ENCODE peak calls at places on chromosome 3, in eight cellular contexts. M is neural progenitor cell, R is lower lobe of right lung, P is GM12878, T is mucosa of descending colon, L is heart left ventricle, J is body of pancreas, H is aorta. U is an unnamed sample. For H3K9me3, the result is how much of the 10 kb centered on the place peaks cover.

GRCh38 chr3:79846148-79846933 is 78.5 kb upstream of the ROBO1 start:
- DNase-seq in T (no peak), L (no peak), P (no peak), R (no peak), H (no peak), M (peak), J (no peak), U (no peak)

GRCh38 chr3:58529516-58530353 is 7.3 kb downstream of the ACOX2 start:
- DNase-seq in R (no peak), T (peak), L (no peak), M (peak), P (no peak), H (no peak), J (no peak), U (no peak)

GRCh38 chr3:57597973-57598351 is 818 bp upstream of the ARF4 start:
- DNase-seq in L (no peak), T (peak), M (no peak), J (peak), R (no peak), H (no peak), P (no peak), U (no peak)

GRCh38 chr3:30597131-30597768 is 9.2 kb upstream of the TGFBR2 start:
- DNase-seq in L (no peak), H (no peak), M (no peak), J (peak), T (no peak), P (no peak), R (no peak), U (peak)

GRCh38 chr3:183878071-183878470 is 6.6 kb downstream of the PARL start:
- DNase-seq in H (peak), J (no peak), L (no peak), T (no peak), R (no peak), M (no peak), P (no peak), U (no peak)

GRCh38 chr3:105315157-105315556 is 51.6 kb upstream of the ALCAM start:
- DNase-seq in M (no peak), J (no peak), P (no peak), H (no peak), R (no peak), L (no peak), T (no peak), U (no peak)

GRCh38 chr3:13798401-13798800 is 81.5 kb downstream of the WNT7A start:
- DNase-seq in J (no peak), H (no peak), T (no peak), L (no peak), R (no peak), M (no peak), P (no peak), U (no peak)

GRCh38 chr3:157572559-157573270 is 69.5 kb upstream of the VEPH1 start:
- DNase-seq in P (no peak), M (peak), L (no peak), H (no peak), J (peak), T (no peak), R (no peak), U (no peak)

GRCh38 chr3:189316296-189317019 is 144.7 kb downstream of the TPRG1 start:
- DNase-seq in J (peak), L (no peak), P (no peak), T (peak), H (no peak), R (no peak), M (no peak), U (peak)

GRCh38 chr3:132629928-132630327 is 29.7 kb downstream of the ACAD11 start:
- DNase-seq in R (no peak), P (no peak), J (no peak), H (no peak), T (no peak), L (no peak), M (no peak), U (peak)

GRCh38 chr3:32401541-32402052 is 9.9 kb downstream of the CMTM7 start:
- DNase-seq in J (peak), M (peak), H (peak), T (peak), L (peak), P (no peak), R (peak), U (peak)

GRCh38 chr3:9452417-9452816 is 55.0 kb downstream of the SETD5 start:
- DNase-seq in J (no peak), T (no peak), P (no peak), R (no peak), L (no peak), H (no peak), M (no peak), U (no peak)

GRCh38 chr3:150436161-150436560 is 28.1 kb downstream of the TSC22D2 start:
- DNase-seq in L (no peak), P (no peak), M (peak), H (no peak), J (no peak), R (no peak), T (no peak), U (no peak)

GRCh38 chr3:127226946-127227842 is 34.3 kb downstream of the PRR23E start:
- DNase-seq in P (no peak), M (peak), R (no peak), H (no peak), L (no peak), J (no peak), T (no peak), U (no peak)

GRCh38 chr3:11434017-11434526 is 161.9 kb downstream of the ATG7 start:
- DNase-seq in P (no peak), R (no peak), J (peak), L (peak), H (peak), M (no peak), T (no peak), U (no peak)

GRCh38 chr3:179100652-179101051 is 29.0 kb upstream of the ZMAT3 start:
- DNase-seq in M (no peak), T (no peak), P (no peak), J (no peak), R (no peak), H (no peak), L (no peak), U (no peak)

DNA sequence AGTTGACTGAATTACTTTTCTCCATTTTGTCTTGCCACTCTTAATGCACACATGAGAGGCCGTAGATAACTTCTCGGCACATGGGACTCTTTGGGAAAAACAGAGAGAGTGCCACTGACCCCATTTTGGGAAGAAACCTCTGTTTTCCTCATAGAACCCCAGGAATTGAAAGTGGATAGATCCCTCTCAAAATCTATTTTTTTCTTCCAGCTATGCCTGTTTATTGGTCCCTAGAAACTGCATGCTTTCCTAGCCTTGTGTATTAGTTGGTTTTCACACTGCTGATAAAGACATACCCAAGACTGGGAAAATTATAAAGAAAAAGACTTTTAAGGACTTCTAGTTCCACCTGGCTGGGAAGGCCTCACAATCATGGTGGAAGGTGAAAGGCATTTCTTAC is 23.7 kb upstream of the TMEM45A start:
- DNase-seq in R (no peak), M (no peak), L (no peak), H (no peak), P (no peak), T (no peak), J (no peak), U (no peak)
- H3K9me3 ChIP-seq in R (under half), M (under half), L (under half), H (under half), P (under half), T (under half), J (under half), U (under half)

GRCh38 chr3:39302178-39302577 is 22.3 kb upstream of the CX3CR1 start:
- DNase-seq in M (no peak), L (no peak), P (no peak), H (no peak), R (no peak), T (no peak), J (no peak), U (no peak)

GRCh38 chr3:39294446-39295183 is 14.8 kb upstream of the CX3CR1 start:
- DNase-seq in L (no peak), M (no peak), T (no peak), R (no peak), P (no peak), J (no peak), H (no peak), U (no peak)

GRCh38 chr3:39296197-39297077 is 16.6 kb upstream of the CX3CR1 start:
- DNase-seq in L (no peak), T (no peak), J (no peak), M (no peak), H (no peak), P (no peak), R (no peak), U (no peak)

GRCh38 chr3:39295184-39295775 is 15.4 kb upstream of the CX3CR1 start:
- DNase-seq in J (no peak), L (no peak), H (no peak), M (no peak), R (no peak), T (no peak), P (peak), U (no peak)

DNA sequence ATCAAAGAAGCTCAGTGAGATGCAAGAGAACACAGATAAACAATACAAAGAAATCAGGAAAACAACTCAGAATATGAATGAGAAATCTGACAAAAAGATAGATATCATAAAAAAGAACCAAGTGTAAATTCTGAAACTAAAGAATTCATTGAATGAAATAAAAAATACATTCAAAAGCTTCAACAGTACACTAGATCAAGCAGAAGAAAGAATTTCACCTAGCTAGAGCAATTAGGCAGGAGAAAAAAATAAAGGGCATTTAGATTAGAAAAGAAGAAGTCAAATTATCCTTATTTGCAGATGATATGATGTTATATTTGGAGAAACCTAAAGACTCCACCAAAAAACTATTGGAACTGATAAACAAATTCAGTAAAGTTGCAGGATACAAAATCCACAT is 19.4 kb upstream of the CX3CR1 start:
- DNase-seq in P (no peak), L (no peak), T (no peak), J (no peak), M (no peak), H (no peak), R (no peak), U (no peak)
- H3K9me3 ChIP-seq in P (under half), L (half or more), T (under half), J (under half), M (under half), H (under half), R (under half), U (under half)

GRCh38 chr3:89742546-89742945 is 635.1 kb downstream of the EPHA3 start:
- DNase-seq in R (no peak), M (no peak), P (no peak), H (no peak), J (no peak), L (no peak), T (no peak), U (no peak)
- H3K9me3 ChIP-seq in R (under half), M (under half), P (under half), H (under half), J (under half), L (under half), T (under half), U (under half)

DNA sequence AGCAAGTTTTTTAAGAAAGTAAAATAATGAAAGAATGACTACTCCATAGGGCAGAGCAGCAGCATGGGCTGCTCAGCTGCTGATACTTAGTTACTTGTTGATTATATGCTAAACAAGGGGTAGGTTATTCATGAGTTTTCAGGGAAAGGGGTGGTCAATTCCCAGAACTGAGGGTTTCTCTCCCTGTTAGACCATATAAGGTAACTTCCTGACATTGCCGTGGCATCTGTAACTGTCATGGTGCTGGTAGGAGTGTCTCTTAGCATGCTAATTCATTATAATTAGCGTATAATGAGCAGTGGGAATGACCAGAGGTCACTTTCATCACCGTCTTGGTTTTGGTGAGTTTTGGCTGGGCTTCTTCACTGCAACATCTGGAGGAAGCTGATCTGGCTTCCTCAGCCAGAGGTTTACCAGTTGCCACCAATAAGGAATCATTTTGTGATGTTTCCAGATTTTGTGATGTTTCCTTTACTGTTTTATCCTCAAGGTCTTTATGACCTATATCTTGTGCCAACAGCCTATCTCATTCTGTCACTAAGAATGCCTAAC is 121.8 kb upstream of the CHL1 start:
- DNase-seq in M (no peak), H (no peak), L (no peak), R (no peak), J (no peak), P (no peak), T (no peak), U (no peak)
- H3K9me3 ChIP-seq in M (under half), H (under half), L (under half), R (under half), J (under half), P (under half), T (under half), U (under half)

GRCh38 chr3:137866001-137866400 is 101.9 kb downstream of the SOX14 start:
- DNase-seq in L (no peak), H (no peak), T (no peak), M (no peak), J (no peak), P (no peak), R (no peak), U (no peak)

GRCh38 chr3:137869022-137869421 is 104.9 kb downstream of the SOX14 start:
- DNase-seq in T (no peak), M (no peak), J (no peak), H (no peak), P (no peak), L (no peak), R (no peak), U (no peak)

GRCh38 chr3:137866933-137867332 is 102.8 kb downstream of the SOX14 start:
- DNase-seq in M (no peak), L (no peak), T (no peak), P (no peak), H (no peak), J (no peak), R (no peak), U (no peak)

DNA sequence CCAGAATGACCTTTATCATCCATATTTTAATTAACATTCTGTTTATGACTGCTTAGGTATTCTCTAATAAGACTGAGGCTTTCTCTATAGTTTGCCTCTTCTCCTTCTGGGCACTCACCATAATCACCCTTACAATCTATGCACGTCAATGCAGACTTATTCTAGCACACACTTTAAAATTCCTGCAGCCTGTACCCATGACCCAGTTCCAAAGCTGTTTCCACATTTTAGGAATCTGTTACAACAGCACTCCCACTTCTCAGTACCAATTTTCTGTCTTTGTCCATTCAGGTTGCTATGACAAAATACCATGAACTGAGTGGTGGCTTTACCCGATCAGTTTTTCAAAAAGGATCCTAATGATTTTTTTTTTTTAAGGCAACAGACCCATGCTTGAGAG is 103.5 kb downstream of the SOX14 start:
- DNase-seq in L (no peak), R (no peak), T (no peak), H (no peak), M (no peak), P (no peak), J (no peak), U (no peak)
- H3K9me3 ChIP-seq in L (under half), R (under half), T (under half), H (under half), M (under half), P (under half), J (under half), U (under half)

GRCh38 chr3:121202573-121202972 is 294.6 kb downstream of the STXBP5L start:
- DNase-seq in T (no peak), M (no peak), P (no peak), J (no peak), H (no peak), R (no peak), L (no peak), U (no peak)
- H3K9me3 ChIP-seq in T (under half), M (under half), P (under half), J (under half), H (under half), R (under half), L (under half), U (under half)

U was measured in PC-9.